ENCODE peak calls at places on chromosome 9, in seven cellular contexts. J, C, N, Z, U, V and E are unnamed samples.

GRCh38 chr9:959914-960313 is 16.5 kb upstream of the DMRT3 start:
- DNase-seq in J (no peak), N (no peak), C (no peak), V (no peak), Z (no peak), U (no peak), E (no peak)

GRCh38 chr9:35108461-35108860 is 5.5 kb upstream of the STOML2 start:
- DNase-seq in N (no peak), Z (no peak), J (no peak), U (no peak), C (no peak), V (no peak), E (no peak)

GRCh38 chr9:101635473-101635872 is 40.7 kb upstream of the PPP3R2 start:
- DNase-seq in Z (peak; percentile 14), V (no peak), U (no peak), C (no peak), J (no peak), N (no peak), E (no peak)

GRCh38 chr9:33458444-33458843 is 11.1 kb upstream of the AQP3 start:
- DNase-seq in N (no peak), U (peak; percentile 53), Z (peak; percentile 73), J (peak; percentile 80), C (peak; percentile 82), V (no peak), E (no peak)

GRCh38 chr9:105118646-105119045 is 125.8 kb upstream of the SLC44A1 start:
- DNase-seq in N (no peak), C (no peak), V (no peak), J (peak; percentile 58), Z (no peak), U (no peak), E (no peak)

GRCh38 chr9:31671011-31671410 is 713.4 kb upstream of the ACO1 start:
- DNase-seq in C (no peak), J (no peak), V (no peak), Z (no peak), N (no peak), U (no peak), E (no peak)

GRCh38 chr9:110047955-110048472 is 159.9 kb downstream of the C9orf152 start:
- DNase-seq in N (no peak), J (peak; percentile 51), Z (no peak), U (no peak), V (no peak), C (no peak), E (peak; percentile 58)

GRCh38 chr9:68970150-68970549 is 43.8 kb downstream of the PRKACG start:
- DNase-seq in U (no peak), Z (no peak), C (no peak), V (no peak), N (no peak), J (no peak), E (no peak)

GRCh38 chr9:11821541-11821940 is 871.6 kb upstream of the TYRP1 start:
- DNase-seq in Z (no peak), J (no peak), U (no peak), C (no peak), N (no peak), V (no peak), E (no peak)

GRCh38 chr9:20384642-20385041 is 237.7 kb downstream of the MLLT3 start:
- DNase-seq in Z (no peak), U (no peak), C (no peak), V (no peak), J (no peak), N (no peak), E (no peak)

GRCh38 chr9:136769710-136770191 is 5.4 kb upstream of the LCN15 start:
- DNase-seq in J (peak; percentile 67), U (no peak), N (peak; percentile 48), C (no peak), V (no peak), Z (peak; percentile 72), E (peak; percentile 96)

GRCh38 chr9:132869266-132869665 is 8.8 kb downstream of the AK8 start:
- DNase-seq in V (no peak), J (no peak), C (no peak), Z (no peak), N (no peak), U (no peak), E (no peak)

GRCh38 chr9:129363216-129363873 is 185.3 kb upstream of the IER5L start:
- DNase-seq in N (no peak), Z (no peak), J (no peak), V (no peak), C (no peak), U (no peak), E (no peak)

GRCh38 chr9:33165263-33166151 is 1.6 kb downstream of the B4GALT1 start:
- DNase-seq in C (peak; percentile 72), V (peak; percentile 57), N (peak; percentile 91), J (peak; percentile 69), U (no peak), Z (peak; percentile 73), E (no peak)

GRCh38 chr9:135695036-135695435 is 4.2 kb downstream of the SOHLH1 start:
- DNase-seq in N (no peak), U (no peak), V (no peak), Z (no peak), C (no peak), J (no peak), E (no peak)

DNA sequence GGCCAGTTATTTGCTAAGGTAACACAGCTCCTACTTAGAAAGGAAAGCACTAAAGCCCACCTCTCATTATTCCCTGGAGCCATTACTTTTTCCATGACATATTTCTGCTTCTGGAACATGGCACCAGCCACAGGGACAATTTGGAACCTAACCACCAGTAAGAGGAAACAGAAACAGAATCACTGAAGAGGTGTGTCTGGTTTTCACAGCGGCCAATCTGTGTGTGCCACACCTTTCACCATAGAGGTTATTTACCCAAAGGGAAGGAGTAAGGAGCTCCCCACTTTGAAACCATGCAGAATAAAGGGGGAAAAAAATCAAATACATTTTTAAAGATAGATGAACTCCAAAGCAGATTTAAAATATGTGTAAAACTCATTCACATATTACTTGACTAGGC is 21.1 kb downstream of the PRUNE2 start:
- DNase-seq in Z (no peak), V (no peak), N (no peak), U (no peak), J (no peak), C (no peak), E (no peak)
- H3K4me1 ChIP-seq in Z (no peaks in the 10 kb centered on the region), V (no peaks in the 10 kb centered on the region), N (peaks cover 15% of the 10 kb centered on the region), U (no peaks in the 10 kb centered on the region), J (no peaks in the 10 kb centered on the region), C (no peaks in the 10 kb centered on the region), E (no peaks in the 10 kb centered on the region)

GRCh38 chr9:97412628-97413382 is 909 bp downstream of the TDRD7 start:
- DNase-seq in V (no peak), U (peak; percentile 3), J (peak; percentile 17), N (peak; percentile 14), C (peak; percentile 28), Z (peak; percentile 56), E (no peak)

GRCh38 chr9:97408562-97408961 is 3.3 kb upstream of the TDRD7 start:
- DNase-seq in U (no peak), J (no peak), Z (no peak), N (no peak), C (no peak), V (no peak), E (no peak)

GRCh38 chr9:97411789-97412627 is at the start of gene TDRD7:
- DNase-seq in C (peak; percentile 63), N (peak; percentile 96), U (peak; percentile 87), J (peak; percentile 56), Z (peak; percentile 76), V (peak; percentile 92), E (peak; percentile 98)

GRCh38 chr9:97413462-97413861 is 1.6 kb downstream of the TDRD7 start:
- DNase-seq in J (no peak), C (no peak), U (no peak), Z (no peak), V (no peak), N (no peak), E (no peak)

GRCh38 chr9:97411440-97411788 is 482 bp upstream of the TDRD7 start:
- DNase-seq in N (no peak), C (no peak), U (no peak), V (no peak), Z (no peak), J (no peak), E (no peak)
- H3K4me1 ChIP-seq in N (peaks cover 9% of the 10 kb centered on the region), C (peaks cover 10% of the 10 kb centered on the region), U (peaks cover 13% of the 10 kb centered on the region), V (no peaks in the 10 kb centered on the region), Z (peaks cover 9% of the 10 kb centered on the region), J (no peaks in the 10 kb centered on the region), E (peaks cover 13% of the 10 kb centered on the region)

DNA sequence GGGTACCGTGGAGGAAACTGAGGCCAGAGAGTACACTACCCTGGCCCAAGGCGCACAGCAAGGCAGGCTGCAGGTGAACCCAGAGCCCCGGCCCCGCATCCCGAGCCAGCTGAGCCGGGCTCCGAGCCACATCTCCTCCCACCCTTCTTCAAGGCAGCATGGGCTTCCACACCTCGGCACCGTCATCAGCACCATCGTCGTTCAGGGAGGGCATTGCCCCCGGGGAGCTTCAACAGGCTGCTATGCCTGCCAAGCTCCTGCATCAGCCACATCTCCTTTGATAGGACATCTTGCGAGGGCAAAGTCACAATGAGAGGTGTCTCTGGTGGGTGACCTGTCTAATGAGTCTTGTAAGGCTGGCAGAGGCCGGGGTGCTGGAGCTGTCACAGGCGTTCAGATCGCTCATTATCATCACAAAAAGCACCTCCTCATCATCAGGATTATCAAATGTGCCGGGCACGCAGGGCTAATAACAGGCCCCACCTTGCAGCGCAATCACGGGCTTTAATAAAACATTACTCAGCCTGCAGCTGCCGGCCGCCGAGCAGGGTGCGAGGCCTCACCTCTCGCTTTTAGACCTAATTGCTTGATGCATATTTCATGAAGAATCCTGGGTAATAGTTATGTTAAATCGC is 20.0 kb upstream of the SLC25A51 start:
- DNase-seq in J (no peak), U (no peak), Z (no peak), C (no peak), N (no peak), V (no peak), E (no peak)
- H3K4me1 ChIP-seq in J (peaks cover 10% of the 10 kb centered on the region), U (no peaks in the 10 kb centered on the region), Z (peaks cover 28% of the 10 kb centered on the region), C (peaks cover 32% of the 10 kb centered on the region), N (peaks cover 21% of the 10 kb centered on the region), V (no peaks in the 10 kb centered on the region), E (peaks cover 74% of the 10 kb centered on the region)

GRCh38 chr9:133959966-133960567 is 32.1 kb downstream of the VAV2 start:
- DNase-seq in C (no peak), J (no peak), V (no peak), Z (no peak), U (no peak), N (no peak), E (no peak)
- H3K4me1 ChIP-seq in C (peaks cover 30% of the 10 kb centered on the region), J (peaks cover 7% of the 10 kb centered on the region), V (no peaks in the 10 kb centered on the region), Z (peaks cover 9% of the 10 kb centered on the region), U (peaks cover 7% of the 10 kb centered on the region), N (peaks cover 13% of the 10 kb centered on the region), E (peaks cover 17% of the 10 kb centered on the region)

DNA sequence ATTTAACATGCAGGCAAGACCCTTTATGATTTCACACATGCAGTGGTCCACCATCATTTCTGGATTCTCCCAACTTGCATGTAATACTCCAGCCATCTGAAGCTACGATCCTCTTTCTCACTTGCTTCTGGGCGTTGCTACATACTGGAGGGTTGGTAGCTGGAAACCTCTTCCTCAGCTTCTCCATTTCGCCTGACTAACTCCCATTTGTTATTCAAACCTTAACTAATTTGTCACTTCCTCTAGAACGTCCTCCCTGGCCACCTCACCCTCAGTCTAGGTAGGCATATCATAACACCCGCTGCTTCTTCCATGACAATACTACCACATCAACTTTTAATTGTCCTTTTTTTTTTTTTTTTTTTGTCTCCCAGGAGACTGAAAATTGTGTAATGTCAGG is 72.6 kb upstream of the EQTN start:
- DNase-seq in J (peak; percentile 19), U (no peak), V (no peak), Z (no peak), C (no peak), N (no peak), E (no peak)
- H3K4me1 ChIP-seq in J (peaks cover 9% of the 10 kb centered on the region), U (peaks cover 19% of the 10 kb centered on the region), V (peaks cover 44% of the 10 kb centered on the region), Z (peaks cover 25% of the 10 kb centered on the region), C (peaks cover 13% of the 10 kb centered on the region), N (peaks cover 22% of the 10 kb centered on the region), E (peaks cover 9% of the 10 kb centered on the region)

GRCh38 chr9:114929166-114929565 is 1.2 kb downstream of the TNFSF8 start:
- DNase-seq in J (no peak), C (no peak), Z (no peak), V (no peak), U (no peak), N (no peak), E (no peak)
- H3K4me1 ChIP-seq in J (peaks cover 3% of the 10 kb centered on the region), C (no peaks in the 10 kb centered on the region), Z (no peaks in the 10 kb centered on the region), V (no peaks in the 10 kb centered on the region), U (peaks cover 45% of the 10 kb centered on the region), N (no peaks in the 10 kb centered on the region), E (no peaks in the 10 kb centered on the region)